ENCODE peak calls at places on chromosomes 13 and 19, in five cellular contexts. Y is IMR-90, D is stomach, L is thoracic aorta, N is heart left ventricle. F is an unnamed sample.

GRCh38 chr19:30792561-30793505 is 420.6 kb downstream of the ZNF536 start:
- DNase-seq in Y (no peak), D (no peak), L (no peak), N (no peak), F (no peak)

GRCh38 chr19:41690801-41691065 is 2.7 kb upstream of the CEACAM7 start:
- DNase-seq in Y (no peak), D (no peak), L (no peak), N (no peak), F (no peak)

GRCh38 chr13:114064516-114065140 is 67.8 kb downstream of the RASA3 start:
- DNase-seq in Y (peak; percentile 40), D (peak; percentile 51), L (no peak), N (peak; percentile 36), F (no peak)

GRCh38 chr13:110014719-110015118 is 228.3 kb upstream of the IRS2 start:
- DNase-seq in Y (no peak), D (no peak), L (no peak), N (no peak), F (no peak)

GRCh38 chr19:32303193-32303592 is 42.2 kb upstream of the ZNF507 start:
- DNase-seq in Y (no peak), D (no peak), L (no peak), N (no peak), F (no peak)

GRCh38 chr13:113770441-113770840 is 11.4 kb downstream of the TMEM255B start:
- DNase-seq in Y (no peak), D (no peak), L (no peak), N (no peak), F (no peak)

GRCh38 chr13:48009298-48009697 is 8.2 kb upstream of the SUCLA2 start:
- DNase-seq in Y (peak; percentile 51), D (no peak), L (no peak), N (no peak), F (no peak)

GRCh38 chr13:23321534-23322241 is 111.8 kb downstream of the SACS start:
- DNase-seq in Y (peak; percentile 94), D (no peak), L (peak; percentile 63), N (peak; percentile 79), F (no peak)

GRCh38 chr13:112104873-112105234 is 37.9 kb downstream of the SOX1 start:
- DNase-seq in Y (no peak), D (no peak), L (no peak), N (no peak), F (no peak)

GRCh38 chr19:11737964-11738745 is 591 bp downstream of the ZNF823 start:
- DNase-seq in Y (peak; percentile 12), D (peak; percentile 82), L (peak; percentile 2), N (peak; percentile 37), F (no peak)

GRCh38 chr19:12884926-12885748 is 1.9 kb downstream of the KLF1 start:
- DNase-seq in Y (peak; percentile 28), D (peak; percentile 95), L (no peak), N (peak; percentile 64), F (peak; percentile 38)

GRCh38 chr13:29892149-29892548 is 41.7 kb upstream of the UBL3 start:
- DNase-seq in Y (no peak), D (no peak), L (no peak), N (no peak), F (no peak)

GRCh38 chr13:110280996-110281688 is 25.8 kb downstream of the COL4A1 start:
- DNase-seq in Y (no peak), D (no peak), L (no peak), N (no peak), F (no peak)

GRCh38 chr13:62305758-62306157 is 890.1 kb upstream of the PCDH20 start:
- DNase-seq in Y (no peak), D (no peak), L (no peak), N (no peak), F (no peak)

GRCh38 chr13:59459972-59460371 is 703.8 kb downstream of the DIAPH3 start:
- DNase-seq in Y (peak; percentile 41), D (no peak), L (no peak), N (no peak), F (no peak)

GRCh38 chr19:48975947-48976847 is 11.1 kb downstream of the FTL start:
- DNase-seq in Y (no peak), D (no peak), L (no peak), N (no peak), F (no peak)

GRCh38 chr19:56092685-56093631 is 28.1 kb downstream of the ZNF787 start:
- DNase-seq in Y (no peak), D (no peak), L (no peak), N (no peak), F (no peak)

GRCh38 chr13:32528358-32528757 is 10.2 kb downstream of the N4BP2L2 start:
- DNase-seq in Y (peak; percentile 8), D (no peak), L (no peak), N (no peak), F (no peak)

GRCh38 chr13:31322025-31322424 is 122.2 kb downstream of the B3GLCT start:
- DNase-seq in Y (peak; percentile 7), D (no peak), L (no peak), N (peak; percentile 60), F (no peak)

GRCh38 chr13:70170689-70171088 is 62.4 kb upstream of the KLHL1 start:
- DNase-seq in Y (no peak), D (no peak), L (no peak), N (no peak), F (no peak)

GRCh38 chr13:48559638-48560320 is 26.9 kb upstream of the RCBTB2 start:
- DNase-seq in Y (peak; percentile 70), D (no peak), L (no peak), N (no peak), F (no peak)

GRCh38 chr19:35117791-35118190 is 2.2 kb downstream of the FXYD3 start:
- DNase-seq in Y (no peak), D (peak; percentile 61), L (no peak), N (no peak), F (no peak)

DNA sequence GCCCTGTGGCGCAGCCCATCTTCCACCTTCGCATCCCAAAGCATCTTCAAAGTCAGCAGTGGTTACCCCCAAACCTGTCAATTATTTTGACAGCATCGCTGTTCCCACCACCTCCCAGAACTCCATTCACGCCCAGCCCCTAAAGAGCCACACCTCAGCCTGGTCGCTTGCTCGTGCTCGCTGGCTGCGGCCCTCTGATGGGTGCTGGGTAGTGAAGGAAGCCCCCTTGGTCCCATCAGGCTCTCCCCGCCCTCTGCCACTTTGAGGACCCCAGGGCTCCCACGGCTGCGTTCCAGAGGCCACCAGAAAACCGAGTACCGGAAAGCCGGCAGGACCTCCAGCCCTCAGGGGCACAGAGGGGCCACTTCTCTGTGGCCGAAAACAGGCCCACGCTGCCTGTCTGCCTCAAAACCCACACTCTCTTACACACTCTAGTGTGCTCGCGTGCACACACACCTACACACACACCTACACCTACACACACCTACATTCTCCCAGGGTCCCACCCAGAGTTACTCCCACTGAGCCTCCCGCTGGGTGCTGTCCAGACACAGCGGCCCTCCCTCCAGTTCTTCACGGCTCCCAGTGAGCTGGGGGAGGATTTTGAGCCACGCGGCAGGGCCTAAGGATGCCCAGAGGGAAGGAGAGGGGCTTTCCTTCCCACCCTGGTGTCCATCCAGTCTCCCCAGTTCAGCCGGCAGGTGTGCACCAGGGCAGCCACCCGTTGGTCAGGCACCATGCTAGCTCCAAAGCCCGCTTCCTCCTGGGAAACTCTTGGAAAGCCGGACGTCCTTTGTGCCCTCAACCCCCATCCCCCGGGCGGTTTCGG is 1.9 kb downstream of the VSTM2B start:
- DNase-seq in Y (no peak), D (no peak), L (no peak), N (peak; percentile 19), F (no peak)
- H3K4me1 ChIP-seq in Y (no peaks in the 10 kb centered on the region), D (peaks cover 23% of the 10 kb centered on the region), L (no peaks in the 10 kb centered on the region), N (peaks cover 28% of the 10 kb centered on the region), F (peaks cover 30% of the 10 kb centered on the region)

GRCh38 chr19:3576696-3577443 is 4.1 kb downstream of the HMG20B start:
- DNase-seq in Y (peak; percentile 43), D (peak; percentile 48), L (no peak), N (peak; percentile 72), F (no peak)
- H3K4me3 ChIP-seq in Y (no peak overlapping the region), D (peak overlapping the region; percentile 45), L (peak overlapping the region; percentile 56), N (no peak overlapping the region), F (peak overlapping the region; percentile 35)

GRCh38 chr13:75468602-75469001 is 13.4 kb downstream of the TBC1D4 start:
- DNase-seq in Y (no peak), D (no peak), L (no peak), N (no peak), F (no peak)
- TF ChIP-seq CTCF in Y (no peak), D (no peak), L (no peak), N (no peak), F (no peak)

GRCh38 chr19:21705393-21705792 is 62.0 kb downstream of the ZNF100 start:
- DNase-seq in Y (no peak), D (no peak), L (no peak), N (no peak), F (no peak)
- H3K4me1 ChIP-seq in Y (no peaks in the 10 kb centered on the region), D (no peaks in the 10 kb centered on the region), L (no peaks in the 10 kb centered on the region), N (no peaks in the 10 kb centered on the region), F (no peaks in the 10 kb centered on the region)

GRCh38 chr19:47095707-47096704 is 17.6 kb downstream of the ZC3H4 start:
- DNase-seq in Y (no peak), D (peak; percentile 97), L (no peak), N (peak; percentile 89), F (no peak)
- H3K4me3 ChIP-seq in Y (no peak overlapping the region), D (no peak overlapping the region), L (no peak overlapping the region), N (no peak overlapping the region), F (no peak overlapping the region)